ENCODE peak calls at places on chromosome 22, in seven cellular contexts. One of them, this sample, is unnamed.

GRCh38 chr22:44160416-44160815 is 20.3 kb upstream of the PARVG start:
- DNase-seq in epithelial cell of esophagus: no peak
- DNase-seq in fibroblast of the aortic adventitia: no peak
- DNase-seq in Caki2: no peak
- DNase-seq in activated naive CD8-positive, alpha-beta T cell treated with anti-CD3 and anti-CD28 coated beads for 36 hours: no peak
- DNase-seq in left ventricle myocardium superior: no peak
- DNase-seq in lower lobe of right lung: no peak
- DNase-seq in this sample: no peak

GRCh38 chr22:31082606-31083376 is 1.7 kb downstream of the SMTN start:
- DNase-seq in epithelial cell of esophagus: peak
- DNase-seq in fibroblast of the aortic adventitia: peak
- DNase-seq in Caki2: no peak
- DNase-seq in activated naive CD8-positive, alpha-beta T cell treated with anti-CD3 and anti-CD28 coated beads for 36 hours: peak
- DNase-seq in left ventricle myocardium superior: peak
- DNase-seq in lower lobe of right lung: no peak
- DNase-seq in this sample: peak

GRCh38 chr22:35587447-35587870 is 29.7 kb downstream of the MB start:
- DNase-seq in epithelial cell of esophagus: no peak
- DNase-seq in fibroblast of the aortic adventitia: no peak
- DNase-seq in Caki2: peak
- DNase-seq in activated naive CD8-positive, alpha-beta T cell treated with anti-CD3 and anti-CD28 coated beads for 36 hours: no peak
- DNase-seq in left ventricle myocardium superior: peak
- DNase-seq in lower lobe of right lung: peak
- DNase-seq in this sample: no peak

GRCh38 chr22:35914665-35915476 is 113.8 kb downstream of the RBFOX2 start:
- DNase-seq in epithelial cell of esophagus: peak
- DNase-seq in fibroblast of the aortic adventitia: peak
- DNase-seq in Caki2: peak
- DNase-seq in activated naive CD8-positive, alpha-beta T cell treated with anti-CD3 and anti-CD28 coated beads for 36 hours: no peak
- DNase-seq in left ventricle myocardium superior: peak
- DNase-seq in lower lobe of right lung: no peak
- DNase-seq in this sample: peak

GRCh38 chr22:17035246-17035645 is 27.2 kb upstream of the GAB4 start:
- DNase-seq in epithelial cell of esophagus: no peak
- DNase-seq in fibroblast of the aortic adventitia: no peak
- DNase-seq in Caki2: no peak
- DNase-seq in activated naive CD8-positive, alpha-beta T cell treated with anti-CD3 and anti-CD28 coated beads for 36 hours: no peak
- DNase-seq in left ventricle myocardium superior: no peak
- DNase-seq in lower lobe of right lung: no peak
- DNase-seq in this sample: no peak

GRCh38 chr22:30014244-30014643 is 66.0 kb upstream of the HORMAD2 start:
- DNase-seq in epithelial cell of esophagus: no peak
- DNase-seq in fibroblast of the aortic adventitia: no peak
- DNase-seq in Caki2: no peak
- DNase-seq in activated naive CD8-positive, alpha-beta T cell treated with anti-CD3 and anti-CD28 coated beads for 36 hours: no peak
- DNase-seq in left ventricle myocardium superior: no peak
- DNase-seq in lower lobe of right lung: no peak
- DNase-seq in this sample: no peak

GRCh38 chr22:27918351-27919221 is 470 bp downstream of the PITPNB start:
- DNase-seq in epithelial cell of esophagus: peak
- DNase-seq in fibroblast of the aortic adventitia: peak
- DNase-seq in Caki2: peak
- DNase-seq in activated naive CD8-positive, alpha-beta T cell treated with anti-CD3 and anti-CD28 coated beads for 36 hours: peak
- DNase-seq in left ventricle myocardium superior: peak
- DNase-seq in lower lobe of right lung: peak
- DNase-seq in this sample: peak

GRCh38 chr22:44728761-44729261 is 23.6 kb upstream of the ARHGAP8 start:
- DNase-seq in epithelial cell of esophagus: no peak
- DNase-seq in fibroblast of the aortic adventitia: no peak
- DNase-seq in Caki2: no peak
- DNase-seq in activated naive CD8-positive, alpha-beta T cell treated with anti-CD3 and anti-CD28 coated beads for 36 hours: no peak
- DNase-seq in left ventricle myocardium superior: peak
- DNase-seq in lower lobe of right lung: no peak
- DNase-seq in this sample: no peak

GRCh38 chr22:48714231-48714630 is 1113.4 kb downstream of the BRD1 start:
- DNase-seq in epithelial cell of esophagus: no peak
- DNase-seq in fibroblast of the aortic adventitia: no peak
- DNase-seq in Caki2: no peak
- DNase-seq in activated naive CD8-positive, alpha-beta T cell treated with anti-CD3 and anti-CD28 coated beads for 36 hours: no peak
- DNase-seq in left ventricle myocardium superior: no peak
- DNase-seq in lower lobe of right lung: no peak
- DNase-seq in this sample: no peak

GRCh38 chr22:50048066-50048765 is 9.9 kb downstream of the TTLL8 start:
- DNase-seq in epithelial cell of esophagus: no peak
- DNase-seq in fibroblast of the aortic adventitia: no peak
- DNase-seq in Caki2: no peak
- DNase-seq in activated naive CD8-positive, alpha-beta T cell treated with anti-CD3 and anti-CD28 coated beads for 36 hours: no peak
- DNase-seq in left ventricle myocardium superior: no peak
- DNase-seq in lower lobe of right lung: no peak
- DNase-seq in this sample: no peak

GRCh38 chr22:40377931-40378330 is 7.5 kb downstream of the SGSM3 start:
- DNase-seq in epithelial cell of esophagus: peak
- DNase-seq in fibroblast of the aortic adventitia: no peak
- DNase-seq in Caki2: no peak
- DNase-seq in activated naive CD8-positive, alpha-beta T cell treated with anti-CD3 and anti-CD28 coated beads for 36 hours: no peak
- DNase-seq in left ventricle myocardium superior: no peak
- DNase-seq in lower lobe of right lung: no peak
- DNase-seq in this sample: no peak

GRCh38 chr22:38786631-38787030 is 7.3 kb downstream of the DNAL4 start:
- DNase-seq in epithelial cell of esophagus: no peak
- DNase-seq in fibroblast of the aortic adventitia: no peak
- DNase-seq in Caki2: no peak
- DNase-seq in activated naive CD8-positive, alpha-beta T cell treated with anti-CD3 and anti-CD28 coated beads for 36 hours: no peak
- DNase-seq in left ventricle myocardium superior: no peak
- DNase-seq in lower lobe of right lung: no peak
- DNase-seq in this sample: no peak

GRCh38 chr22:50280708-50281383 is 10.7 kb upstream of the MAPK11 start:
- DNase-seq in epithelial cell of esophagus: no peak
- DNase-seq in fibroblast of the aortic adventitia: no peak
- DNase-seq in Caki2: no peak
- DNase-seq in activated naive CD8-positive, alpha-beta T cell treated with anti-CD3 and anti-CD28 coated beads for 36 hours: no peak
- DNase-seq in left ventricle myocardium superior: no peak
- DNase-seq in lower lobe of right lung: no peak
- DNase-seq in this sample: no peak

This sample was measured in astrocyte of the spinal cord.